ENCODE peak calls at places on chromosome 12, in eight cellular contexts. X, R, F, A, U, C, B and T are unnamed samples.

GRCh38 chr12:92560713-92561542 is 141.9 kb upstream of the PLEKHG7 start:
- DNase-seq in X (no peak), R (no peak), F (no peak), A (no peak), U (no peak), C (no peak), B (no peak), T (no peak)

GRCh38 chr12:105329926-105330282 is 587 bp upstream of the C12orf75 start:
- DNase-seq in X (no peak), R (no peak), F (no peak), A (no peak), U (peak; percentile 45), C (no peak), B (peak; percentile 47), T (no peak)

GRCh38 chr12:3247596-3248270 is 170.6 kb downstream of the TSPAN9 start:
- DNase-seq in X (no peak), R (no peak), F (no peak), A (no peak), U (no peak), C (peak; percentile 57), B (no peak), T (no peak)

GRCh38 chr12:120238224-120238616 is 27.3 kb downstream of the PXN start:
- DNase-seq in X (no peak), R (no peak), F (no peak), A (no peak), U (no peak), C (no peak), B (no peak), T (no peak)

GRCh38 chr12:20601668-20602280 is 93.4 kb upstream of the SLCO1C1 start:
- DNase-seq in X (peak; percentile 71), R (peak; percentile 46), F (peak; percentile 33), A (peak; percentile 14), U (peak; percentile 40), C (peak; percentile 22), B (peak; percentile 61), T (peak; percentile 10)

GRCh38 chr12:23493690-23494101 is 455.8 kb downstream of the SOX5 start:
- DNase-seq in X (no peak), R (no peak), F (no peak), A (no peak), U (no peak), C (no peak), B (no peak), T (no peak)

GRCh38 chr12:94561943-94562411 is 88.4 kb downstream of the TMCC3 start:
- DNase-seq in X (no peak), R (no peak), F (no peak), A (no peak), U (peak; percentile 95), C (peak; percentile 83), B (no peak), T (peak; percentile 40)

GRCh38 chr12:76636141-76636692 is 76.6 kb upstream of the OSBPL8 start:
- DNase-seq in X (peak; percentile 30), R (no peak), F (no peak), A (no peak), U (no peak), C (no peak), B (no peak), T (no peak)

GRCh38 chr12:19620222-19620621 is 180.9 kb downstream of the AEBP2 start:
- DNase-seq in X (no peak), R (no peak), F (no peak), A (no peak), U (no peak), C (no peak), B (no peak), T (no peak)

GRCh38 chr12:77687346-77687745 is 143.3 kb upstream of the NAV3 start:
- DNase-seq in X (no peak), R (no peak), F (no peak), A (no peak), U (no peak), C (no peak), B (no peak), T (no peak)

GRCh38 chr12:51470116-51470515 is 45.5 kb downstream of the SLC4A8 start:
- DNase-seq in X (no peak), R (no peak), F (peak; percentile 8), A (no peak), U (no peak), C (no peak), B (no peak), T (no peak)

GRCh38 chr12:288687-289086 is 26.1 kb upstream of the SLC6A13 start:
- DNase-seq in X (no peak), R (no peak), F (no peak), A (no peak), U (no peak), C (no peak), B (peak; percentile 92), T (no peak)

GRCh38 chr12:67681145-67681778 is 32.7 kb downstream of the DYRK2 start:
- DNase-seq in X (no peak), R (no peak), F (peak; percentile 47), A (no peak), U (no peak), C (no peak), B (peak; percentile 97), T (no peak)

GRCh38 chr12:100348657-100349454 is 8.0 kb upstream of the SLC17A8 start:
- DNase-seq in X (peak; percentile 75), R (peak; percentile 33), F (peak; percentile 35), A (peak; percentile 57), U (peak; percentile 15), C (peak; percentile 55), B (peak; percentile 54), T (peak; percentile 33)

GRCh38 chr12:34403706-34404376 is 381.5 kb downstream of the ALG10 start:
- DNase-seq in X (no peak), R (no peak), F (peak; percentile 1), A (no peak), U (no peak), C (peak; percentile 0), B (no peak), T (no peak)

GRCh38 chr12:18581232-18581962 is 156.4 kb downstream of the PLCZ1 start:
- DNase-seq in X (no peak), R (no peak), F (no peak), A (no peak), U (no peak), C (no peak), B (no peak), T (no peak)

DNA sequence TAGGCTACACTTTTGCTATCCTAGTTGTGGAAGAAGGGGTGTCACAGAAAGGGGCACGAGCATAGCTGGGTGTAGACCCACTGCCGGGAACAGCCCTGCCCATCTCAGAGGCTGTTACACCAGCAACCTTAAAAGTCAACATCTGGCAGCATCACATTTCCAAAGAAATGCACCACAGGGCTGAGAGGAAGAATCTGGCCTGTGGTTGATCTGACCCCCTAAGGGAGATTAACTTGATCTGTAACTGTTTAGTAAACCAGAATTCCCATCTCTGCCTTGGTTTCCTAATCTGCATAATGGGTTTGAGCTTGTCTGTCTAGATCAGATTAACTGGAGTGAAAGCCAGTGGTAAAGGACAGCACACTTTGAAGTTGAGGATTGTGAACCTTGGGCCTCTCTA is 1.3 kb downstream of the LRP1-AS start:
- DNase-seq in X (no peak), R (no peak), F (no peak), A (no peak), U (no peak), C (no peak), B (peak; percentile 35), T (no peak)
- H3K79me2 ChIP-seq in X (peaks cover 5% of the 10 kb centered on the region), R (no peaks in the 10 kb centered on the region), F (peaks cover 51% of the 10 kb centered on the region), A (no peaks in the 10 kb centered on the region), U (no peaks in the 10 kb centered on the region), C (no peaks in the 10 kb centered on the region), B (peaks cover 86% of the 10 kb centered on the region), T (no peaks in the 10 kb centered on the region)

DNA sequence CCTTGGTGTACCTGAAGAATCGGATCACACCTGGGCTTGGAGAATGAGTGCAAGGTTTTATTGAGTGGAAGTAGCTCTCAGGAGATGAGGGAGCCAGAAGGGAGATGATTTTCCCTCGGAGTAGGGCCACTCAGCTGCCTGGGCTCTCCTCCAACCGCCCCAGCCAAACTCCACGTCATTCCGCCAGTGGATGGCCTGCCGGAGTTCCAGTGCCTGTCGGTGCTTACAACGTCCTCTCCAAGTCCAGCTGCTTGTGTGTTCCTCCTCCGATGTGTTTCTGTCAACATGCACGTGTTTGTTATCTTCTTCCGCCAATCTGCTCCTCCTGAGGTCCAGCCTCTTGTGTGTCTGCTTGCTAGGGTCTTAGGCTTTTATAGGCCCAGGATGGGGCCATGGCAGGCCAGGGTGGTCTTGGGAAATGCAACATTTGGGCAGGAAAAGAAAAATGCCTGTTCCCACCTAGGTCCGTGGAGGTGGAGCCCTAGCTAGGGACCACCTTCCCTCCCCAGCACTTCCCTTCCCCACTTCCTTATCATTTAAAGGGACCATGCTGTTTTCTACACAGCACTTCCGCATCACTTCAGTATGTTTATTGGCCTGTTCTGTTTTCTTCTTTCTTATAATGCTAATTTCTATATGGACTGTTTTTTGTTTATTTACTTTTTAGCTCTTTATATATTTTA is 343.2 kb downstream of the PDZRN4 start:
- DNase-seq in X (no peak), R (no peak), F (no peak), A (no peak), U (no peak), C (no peak), B (no peak), T (no peak)
- H2AFZ ChIP-seq in X (peak overlapping the region; percentile 69), R (no peak overlapping the region), F (no peak overlapping the region), A (peak overlapping the region; percentile 62), U (no peak overlapping the region), C (no peak overlapping the region), B (no peak overlapping the region), T (no peak overlapping the region)

GRCh38 chr12:106647793-106648514 is 65.2 kb downstream of the RFX4 start:
- DNase-seq in X (no peak), R (no peak), F (no peak), A (no peak), U (no peak), C (no peak), B (no peak), T (no peak)

GRCh38 chr12:106651552-106651951 is 68.7 kb downstream of the RFX4 start:
- DNase-seq in X (no peak), R (no peak), F (no peak), A (no peak), U (no peak), C (no peak), B (no peak), T (no peak)

GRCh38 chr12:106645465-106646330 is 62.9 kb downstream of the RFX4 start:
- DNase-seq in X (no peak), R (no peak), F (no peak), A (no peak), U (no peak), C (no peak), B (no peak), T (no peak)

GRCh38 chr12:106646472-106646871 is 63.7 kb downstream of the RFX4 start:
- DNase-seq in X (no peak), R (no peak), F (no peak), A (no peak), U (no peak), C (no peak), B (no peak), T (no peak)

GRCh38 chr12:106648736-106649135 is 65.9 kb downstream of the RFX4 start:
- DNase-seq in X (no peak), R (no peak), F (peak; percentile 24), A (no peak), U (no peak), C (no peak), B (peak; percentile 26), T (no peak)
- TF ChIP-seq EZH2phosphoT487 in X (no peak), R (no peak), F (no peak), A (no peak), U (no peak), C (no peak), B (no peak), T (no peak)

DNA sequence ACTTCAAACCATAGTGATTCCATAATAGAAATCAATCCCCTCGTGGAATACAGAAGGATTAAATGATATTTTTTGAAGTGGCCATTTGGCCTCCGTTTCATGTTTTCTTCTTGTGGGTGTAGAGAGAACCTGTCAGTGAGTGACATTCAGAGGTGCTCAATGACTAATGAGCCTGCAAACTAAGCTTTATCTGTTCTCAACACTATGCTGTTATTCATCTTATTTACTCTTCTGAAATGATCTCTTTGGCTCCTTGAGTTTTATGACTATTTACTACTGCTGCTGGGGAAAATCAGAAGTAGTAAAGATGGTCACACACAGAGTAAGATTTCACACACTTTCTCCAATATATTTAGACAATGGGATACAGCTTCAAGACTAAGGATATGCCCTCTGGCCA is 30.4 kb downstream of the ATP2B1 start:
- DNase-seq in X (no peak), R (no peak), F (no peak), A (no peak), U (no peak), C (no peak), B (no peak), T (no peak)
- H3K79me2 ChIP-seq in X (peaks cover 89% of the 10 kb centered on the region), R (peaks cover 100% of the 10 kb centered on the region), F (peaks cover 99% of the 10 kb centered on the region), A (peaks cover 100% of the 10 kb centered on the region), U (peaks cover 88% of the 10 kb centered on the region), C (peaks cover 27% of the 10 kb centered on the region), B (peaks cover 100% of the 10 kb centered on the region), T (peaks cover 100% of the 10 kb centered on the region)